ENCODE peak calls at places on chromosomes 12 and 14, in five cellular contexts. N is HL-60, T is HAP-1, A is BJ, J is BE2C. R is an unnamed sample.

GRCh38 chr14:95683793-95684192 is 2.4 kb upstream of the TCL1B start:
- DNase-seq in N (peak; percentile 14), T (peak; percentile 65), A (no peak), J (no peak), R (peak; percentile 90)

GRCh38 chr12:32419520-32419960 is 20.2 kb downstream of the FGD4 start:
- DNase-seq in N (no peak), T (no peak), A (no peak), J (no peak), R (no peak)

GRCh38 chr12:3199551-3200031 is 122.4 kb downstream of the TSPAN9 start:
- DNase-seq in N (no peak), T (no peak), A (no peak), J (peak; percentile 53), R (peak; percentile 88)

GRCh38 chr12:76947270-76947669 is 68.5 kb upstream of the CSRP2 start:
- DNase-seq in N (no peak), T (no peak), A (no peak), J (no peak), R (no peak)

GRCh38 chr12:13167906-13168305 is 28.6 kb upstream of the EMP1 start:
- DNase-seq in N (no peak), T (no peak), A (no peak), J (no peak), R (no peak)

GRCh38 chr14:30521899-30522736 is 36.8 kb upstream of the G2E3 start:
- DNase-seq in N (no peak), T (no peak), A (no peak), J (no peak), R (peak; percentile 9)

GRCh38 chr14:40122978-40123648 is 690.9 kb upstream of the FBXO33 start:
- DNase-seq in N (no peak), T (no peak), A (no peak), J (no peak), R (no peak)

GRCh38 chr12:31323466-31324115 is 2.4 kb downstream of the SINHCAF start:
- DNase-seq in N (peak; percentile 68), T (peak; percentile 55), A (no peak), J (peak; percentile 28), R (peak; percentile 63)

GRCh38 chr14:83071888-83072501 is 1538.3 kb upstream of the SEL1L start:
- DNase-seq in N (peak; percentile 5), T (no peak), A (no peak), J (no peak), R (peak; percentile 9)

GRCh38 chr14:80477388-80478160 is 266.3 kb upstream of the DIO2 start:
- DNase-seq in N (no peak), T (no peak), A (no peak), J (no peak), R (no peak)

GRCh38 chr12:47885566-47885965 is 19.2 kb downstream of the VDR start:
- DNase-seq in N (no peak), T (no peak), A (no peak), J (no peak), R (no peak)

GRCh38 chr12:104381721-104382480 is 74.8 kb upstream of the CHST11 start:
- DNase-seq in N (peak; percentile 79), T (peak; percentile 87), A (no peak), J (peak; percentile 78), R (peak; percentile 86)

GRCh38 chr12:6343518-6343917 is 1.6 kb upstream of the TNFRSF1A start:
- DNase-seq in N (no peak), T (no peak), A (no peak), J (no peak), R (no peak)

GRCh38 chr14:65637780-65638179 is 225.2 kb downstream of the FUT8 start:
- DNase-seq in N (no peak), T (no peak), A (no peak), J (no peak), R (no peak)

GRCh38 chr12:6280053-6280469 is 30.4 kb upstream of the PLEKHG6 start:
- DNase-seq in N (no peak), T (no peak), A (peak; percentile 68), J (no peak), R (no peak)

GRCh38 chr12:9944404-9944803 is 12.2 kb upstream of the CLEC2A start:
- DNase-seq in N (peak; percentile 31), T (no peak), A (no peak), J (no peak), R (no peak)

GRCh38 chr14:93984070-93984469 is 7.7 kb upstream of the ASB2 start:
- DNase-seq in N (no peak), T (no peak), A (no peak), J (no peak), R (peak; percentile 68)

GRCh38 chr12:116958402-116959197 is 47.9 kb downstream of the FBXW8 start:
- DNase-seq in N (no peak), T (no peak), A (no peak), J (no peak), R (no peak)

DNA sequence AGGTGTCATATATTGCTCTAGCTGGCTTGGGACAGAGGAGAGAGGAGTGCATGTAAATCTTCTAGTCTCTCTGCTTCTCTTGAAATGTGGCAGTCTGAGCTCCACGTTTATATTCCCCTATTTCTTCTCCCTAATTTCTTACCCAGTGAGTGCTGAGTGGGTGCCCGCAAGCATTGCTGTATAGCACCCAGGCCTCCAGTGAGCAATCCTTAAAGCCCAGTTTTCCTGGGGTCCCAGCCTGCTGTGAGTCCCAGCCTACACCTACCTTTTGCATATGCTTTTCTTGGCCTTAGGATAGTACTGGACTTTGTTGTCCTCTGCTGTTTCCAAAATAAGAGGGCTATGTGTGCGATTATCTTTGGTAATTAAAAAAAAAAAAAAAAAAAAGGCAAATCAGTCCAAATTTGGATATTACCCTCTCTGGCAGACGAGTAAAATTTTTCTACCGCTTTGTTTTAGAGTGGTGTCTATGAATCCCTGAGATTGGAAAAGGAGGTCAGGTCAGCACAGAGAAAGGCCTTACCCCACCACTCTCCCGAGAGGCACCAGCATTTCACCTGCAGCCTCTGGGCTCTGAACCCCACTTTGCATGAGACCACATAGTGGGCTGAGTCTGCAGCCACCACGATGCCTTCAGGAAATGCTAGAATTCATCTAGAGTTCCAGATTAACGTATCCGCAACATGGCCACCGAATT is 1.1 kb downstream of the MGST1 start:
- DNase-seq in N (no peak), T (no peak), A (no peak), J (no peak), R (no peak)
- H3K4me3 ChIP-seq in N (peak overlapping the region; percentile 65), T (peak overlapping the region; percentile 64), A (peak overlapping the region; percentile 54), J (no peak overlapping the region), R (peak overlapping the region; percentile 79)

GRCh38 chr14:77151245-77151644 is 9.7 kb upstream of the ZDHHC22 start:
- DNase-seq in N (no peak), T (peak; percentile 70), A (no peak), J (peak; percentile 67), R (peak; percentile 76)

GRCh38 chr14:77144412-77145115 is 3.0 kb upstream of the ZDHHC22 start:
- DNase-seq in N (no peak), T (no peak), A (no peak), J (no peak), R (peak; percentile 28)

GRCh38 chr14:77151918-77152588 is 10.5 kb upstream of the ZDHHC22 start:
- DNase-seq in N (no peak), T (no peak), A (no peak), J (peak; percentile 23), R (no peak)

GRCh38 chr14:77145975-77146740 is 4.6 kb upstream of the ZDHHC22 start:
- DNase-seq in N (no peak), T (no peak), A (no peak), J (no peak), R (peak; percentile 21)

GRCh38 chr14:77148510-77149231 is 7.1 kb upstream of the ZDHHC22 start:
- DNase-seq in N (no peak), T (no peak), A (no peak), J (no peak), R (peak; percentile 21)
- H3K27me3 ChIP-seq in N (no peaks in the 10 kb centered on the region), T (peaks cover 31% of the 10 kb centered on the region), A (peaks cover 26% of the 10 kb centered on the region), J (no peaks in the 10 kb centered on the region), R (peaks cover 2% of the 10 kb centered on the region)

GRCh38 chr12:65825573-65826512 is 1.6 kb downstream of the HMGA2 start:
- DNase-seq in N (no peak), T (peak; percentile 61), A (no peak), J (peak; percentile 6), R (peak; percentile 71)
- H3K4me3 ChIP-seq in N (peak overlapping the region; percentile 47), T (peak overlapping the region; percentile 75), A (peak overlapping the region; percentile 74), J (no peak overlapping the region), R (peak overlapping the region; percentile 82)

GRCh38 chr14:77141592-77142288 is at the start of gene ZDHHC22:
- DNase-seq in N (no peak), T (no peak), A (no peak), J (peak; percentile 60), R (peak; percentile 92)

GRCh38 chr14:77140937-77141591 is 527 bp downstream of the ZDHHC22 start:
- DNase-seq in N (no peak), T (peak; percentile 66), A (no peak), J (peak; percentile 84), R (peak; percentile 94)

GRCh38 chr14:77142289-77142814 is 761 bp upstream of the ZDHHC22 start:
- DNase-seq in N (no peak), T (no peak), A (no peak), J (no peak), R (no peak)

GRCh38 chr14:77140343-77140936 is 1.2 kb downstream of the ZDHHC22 start:
- DNase-seq in N (no peak), T (peak; percentile 32), A (no peak), J (no peak), R (peak; percentile 74)

GRCh38 chr14:77143071-77143470 is 1.5 kb upstream of the ZDHHC22 start:
- DNase-seq in N (no peak), T (no peak), A (no peak), J (peak; percentile 43), R (no peak)
- H3K27me3 ChIP-seq in N (peaks cover 7% of the 10 kb centered on the region), T (peaks cover 56% of the 10 kb centered on the region), A (peaks cover 50% of the 10 kb centered on the region), J (peaks cover 18% of the 10 kb centered on the region), R (peaks cover 9% of the 10 kb centered on the region)

GRCh38 chr14:88476825-88477224 is 78.0 kb downstream of the PTPN21 start:
- DNase-seq in N (no peak), T (no peak), A (no peak), J (no peak), R (no peak)
- H3K4me3 ChIP-seq in N (no peak overlapping the region), T (no peak overlapping the region), A (no peak overlapping the region), J (no peak overlapping the region), R (no peak overlapping the region)

GRCh38 chr12:109714141-109714912 is 702 bp downstream of the FAM222A start:
- DNase-seq in N (peak; percentile 48), T (peak; percentile 82), A (no peak), J (peak; percentile 84), R (peak; percentile 95)
- H3K27me3 ChIP-seq in N (peaks cover 25% of the 10 kb centered on the region), T (no peaks in the 10 kb centered on the region), A (peaks cover 14% of the 10 kb centered on the region), J (no peaks in the 10 kb centered on the region), R (peaks cover 36% of the 10 kb centered on the region)

GRCh38 chr14:101979666-101980065 is 15.3 kb downstream of the DYNC1H1 start:
- DNase-seq in N (no peak), T (no peak), A (no peak), J (no peak), R (no peak)
- H3K4me3 ChIP-seq in N (no peak overlapping the region), T (no peak overlapping the region), A (no peak overlapping the region), J (no peak overlapping the region), R (no peak overlapping the region)